ENCODE peak calls at places on chromosomes 2 and 18, in five cellular contexts. W, L, R, C and A are unnamed samples.

GRCh38 chr2:9554841-9555337 is 741 bp downstream of the ADAM17 start:
- DNase-seq in W (no peak), L (no peak), R (no peak), C (peak), A (no peak)

GRCh38 chr2:113281920-113282746 is 3.4 kb upstream of the PAX8 start:
- DNase-seq in W (no peak), L (peak), R (no peak), C (no peak), A (peak)

GRCh38 chr2:215660687-215661086 is 224.8 kb upstream of the FN1 start:
- DNase-seq in W (no peak), L (peak), R (no peak), C (no peak), A (peak)

GRCh38 chr18:31581498-31582197 is 10.0 kb upstream of the TTR start:
- DNase-seq in W (no peak), L (peak), R (no peak), C (no peak), A (peak)

GRCh38 chr18:59546164-59546563 is 151.1 kb downstream of the CCBE1 start:
- DNase-seq in W (no peak), L (no peak), R (no peak), C (no peak), A (peak)

GRCh38 chr2:219688560-219689445 is 61.4 kb downstream of the SLC4A3 start:
- DNase-seq in W (no peak), L (peak), R (no peak), C (no peak), A (peak)

GRCh38 chr18:11251229-11251890 is 102.0 kb upstream of the PIEZO2 start:
- DNase-seq in W (no peak), L (no peak), R (no peak), C (no peak), A (no peak)

GRCh38 chr2:84919885-84920580 is 14.6 kb downstream of the TMSB10 start:
- DNase-seq in W (no peak), L (peak), R (no peak), C (no peak), A (peak)

GRCh38 chr2:201348758-201349157 is 8.4 kb downstream of the FLACC1 start:
- DNase-seq in W (no peak), L (no peak), R (no peak), C (no peak), A (no peak)

GRCh38 chr2:190578158-190579057 is 43.9 kb upstream of the NEMP2 start:
- DNase-seq in W (no peak), L (no peak), R (no peak), C (no peak), A (no peak)

GRCh38 chr2:48070415-48070814 is 164.1 kb upstream of the FBXO11 start:
- DNase-seq in W (no peak), L (no peak), R (no peak), C (no peak), A (no peak)

GRCh38 chr2:144505245-144505801 is 14.6 kb downstream of the ZEB2 start:
- DNase-seq in W (no peak), L (no peak), R (no peak), C (peak), A (no peak)

GRCh38 chr18:53219853-53220252 is 879.9 kb downstream of the DCC start:
- DNase-seq in W (no peak), L (no peak), R (no peak), C (no peak), A (no peak)

GRCh38 chr18:45342166-45342565 is 273.1 kb upstream of the SLC14A2 start:
- DNase-seq in W (no peak), L (no peak), R (no peak), C (no peak), A (no peak)

GRCh38 chr18:44869533-44869932 is 188.8 kb downstream of the SETBP1 start:
- DNase-seq in W (no peak), L (no peak), R (no peak), C (no peak), A (no peak)

GRCh38 chr2:217695033-217695520 is 307.7 kb downstream of the TNS1 start:
- DNase-seq in W (no peak), L (peak), R (no peak), C (no peak), A (peak)

GRCh38 chr2:8094571-8094970 is 587.3 kb upstream of the ID2 start:
- DNase-seq in W (no peak), L (no peak), R (no peak), C (no peak), A (no peak)

GRCh38 chr2:202377308-202377736 is 1.2 kb downstream of the BMPR2 start:
- DNase-seq in W (no peak), L (no peak), R (peak), C (no peak), A (no peak)

GRCh38 chr2:27152796-27153464 is 4.1 kb downstream of the TCF23 start:
- DNase-seq in W (no peak), L (no peak), R (no peak), C (no peak), A (no peak)

GRCh38 chr2:222433381-222434173 is 9.2 kb downstream of the SGPP2 start:
- DNase-seq in W (no peak), L (peak), R (no peak), C (no peak), A (no peak)

GRCh38 chr18:46097378-46097852 is 681 bp downstream of the ATP5F1A start:
- DNase-seq in W (no peak), L (no peak), R (no peak), C (no peak), A (no peak)

GRCh38 chr2:216216951-216217903 is 108.1 kb downstream of the XRCC5 start:
- DNase-seq in W (no peak), L (no peak), R (no peak), C (no peak), A (no peak)

GRCh38 chr18:23805898-23806297 is 116.6 kb downstream of the LAMA3 start:
- DNase-seq in W (no peak), L (no peak), R (no peak), C (no peak), A (no peak)

GRCh38 chr2:101446869-101447268 is 28.0 kb downstream of the RFX8 start:
- DNase-seq in W (no peak), L (peak), R (no peak), C (no peak), A (peak)

GRCh38 chr2:127479866-127480743 is 46.2 kb downstream of the IWS1 start:
- DNase-seq in W (no peak), L (no peak), R (no peak), C (no peak), A (no peak)

GRCh38 chr18:67417864-67418523 is 98.5 kb downstream of the DSEL start:
- DNase-seq in W (no peak), L (no peak), R (no peak), C (peak), A (no peak)

GRCh38 chr18:73153271-73153670 is 285.5 kb upstream of the NETO1 start:
- DNase-seq in W (no peak), L (no peak), R (no peak), C (no peak), A (peak)

GRCh38 chr2:16482485-16482884 is 183.1 kb downstream of the CYRIA start:
- DNase-seq in W (no peak), L (no peak), R (no peak), C (no peak), A (no peak)

GRCh38 chr2:8514274-8514662 is 167.6 kb upstream of the ID2 start:
- DNase-seq in W (no peak), L (no peak), R (no peak), C (no peak), A (no peak)

GRCh38 chr2:25079050-25079635 is 37.3 kb downstream of the EFR3B start:
- DNase-seq in W (no peak), L (no peak), R (no peak), C (no peak), A (no peak)

GRCh38 chr2:160399880-160400279 is 93.7 kb downstream of the RBMS1 start:
- DNase-seq in W (no peak), L (no peak), R (no peak), C (no peak), A (no peak)

GRCh38 chr2:158637357-158637756 is 157.8 kb upstream of the DAPL1 start:
- DNase-seq in W (no peak), L (no peak), R (no peak), C (no peak), A (no peak)

GRCh38 chr18:62862451-62862850 is 147.1 kb downstream of the PHLPP1 start:
- DNase-seq in W (no peak), L (no peak), R (no peak), C (no peak), A (no peak)

GRCh38 chr2:231512222-231512621 is 18.0 kb downstream of the NMUR1 start:
- DNase-seq in W (no peak), L (no peak), R (no peak), C (no peak), A (no peak)

GRCh38 chr18:48928787-48929186 is 22.0 kb downstream of the SMAD7 start:
- DNase-seq in W (peak), L (no peak), R (peak), C (peak), A (no peak)

GRCh38 chr2:130795431-130795830 is 40.1 kb downstream of the AMER3 start:
- DNase-seq in W (no peak), L (no peak), R (no peak), C (no peak), A (no peak)

GRCh38 chr18:49749563-49749962 is 63.8 kb downstream of the ACAA2 start:
- DNase-seq in W (no peak), L (no peak), R (no peak), C (no peak), A (no peak)

GRCh38 chr2:44939074-44940052 is 2.1 kb upstream of the SIX3 start:
- DNase-seq in W (no peak), L (no peak), R (no peak), C (no peak), A (no peak)

GRCh38 chr18:55401275-55401620 is 186.7 kb downstream of the TCF4 start:
- DNase-seq in W (no peak), L (no peak), R (no peak), C (no peak), A (no peak)

GRCh38 chr18:3867768-3868445 is 417.9 kb downstream of the TGIF1 start:
- DNase-seq in W (no peak), L (no peak), R (no peak), C (no peak), A (no peak)